ENCODE peak calls at places on chromosomes 4 and X, in five cellular contexts. Q is GM19239; T is stimulated activated CD8-positive, alpha-beta memory T cell treated with anti-CD3 and anti-CD28 coated beads, Interleukin-7, amount 100 ng/mL, for 4 hours; C is DND-41; F is kidney. P is an unnamed sample.

GRCh38 chrX:67692246-67692645 is 148.4 kb downstream of the AR start:
- DNase-seq in T (no peak), Q (no peak), F (no peak), C (no peak), P (no peak)

GRCh38 chr4:153447175-153447887 is 18.8 kb upstream of the TMEM131L start:
- DNase-seq in Q (no peak), T (no peak), F (no peak), C (no peak), P (no peak)

GRCh38 chrX:9279271-9279596 is 185.6 kb upstream of the TBL1X start:
- DNase-seq in T (no peak), Q (no peak), F (no peak), C (no peak), P (no peak)

GRCh38 chr4:186725422-186726149 is 1.9 kb upstream of the FAT1 start:
- DNase-seq in T (no peak), Q (peak), F (peak), C (no peak), P (no peak)

GRCh38 chr4:177441061-177441802 is 1.0 kb downstream of the AGA start:
- DNase-seq in C (peak), F (no peak), T (no peak), Q (no peak), P (no peak)

GRCh38 chrX:31483336-31483735 is 411.5 kb upstream of the FTHL17 start:
- DNase-seq in T (no peak), F (no peak), C (no peak), Q (no peak), P (no peak)

GRCh38 chr4:156169011-156169410 is 215.3 kb upstream of the CTSO start:
- DNase-seq in F (no peak), Q (no peak), T (no peak), C (no peak), P (no peak)

GRCh38 chrX:54721424-54721823 is 76.6 kb downstream of the ITIH6 start:
- DNase-seq in F (no peak), C (no peak), T (no peak), Q (no peak), P (no peak)

GRCh38 chr4:150082241-150082640 is 4.0 kb downstream of the DCLK2 start:
- DNase-seq in C (no peak), T (no peak), Q (no peak), F (no peak), P (no peak)

GRCh38 chrX:36908801-36909403 is 99.3 kb upstream of the FAM47C start:
- DNase-seq in T (no peak), F (no peak), Q (no peak), C (no peak), P (no peak)

GRCh38 chr4:4575284-4576211 is 33.7 kb upstream of the STX18 start:
- DNase-seq in C (no peak), F (peak), T (peak), Q (peak), P (peak)

GRCh38 chr4:184417802-184418511 is 56.4 kb downstream of the IRF2 start:
- DNase-seq in Q (no peak), F (no peak), T (no peak), C (peak), P (no peak)

GRCh38 chrX:40177942-40178715 is 80.4 kb upstream of the BCOR start:
- DNase-seq in T (no peak), Q (no peak), F (no peak), C (peak), P (no peak)

GRCh38 chr4:143025111-143025704 is 159.5 kb upstream of the USP38 start:
- DNase-seq in F (no peak), T (no peak), Q (no peak), C (no peak), P (no peak)

GRCh38 chr4:3868841-3869572 is 102.8 kb downstream of the ADRA2C start:
- DNase-seq in C (no peak), F (no peak), T (no peak), Q (no peak), P (no peak)

GRCh38 chr4:2534904-2535385 is 1.5 kb upstream of the FAM193A start:
- DNase-seq in T (no peak), Q (no peak), C (no peak), F (no peak), P (no peak)

GRCh38 chr4:88104902-88105610 is 53.4 kb downstream of the ABCG2 start:
- DNase-seq in Q (no peak), T (no peak), F (no peak), C (no peak), P (no peak)

GRCh38 chr4:185847352-185848078 is 35.5 kb upstream of the SORBS2 start:
- DNase-seq in F (no peak), Q (no peak), T (no peak), C (no peak), P (no peak)

GRCh38 chr4:5638976-5639375 is 69.4 kb downstream of the EVC2 start:
- DNase-seq in F (no peak), Q (no peak), T (no peak), C (no peak), P (no peak)